ENCODE peak calls at places on chromosomes 1 and 21, in four cellular contexts. C, S, A and G are unnamed samples.

GRCh38 chr21:45140346-45140940 is 66.1 kb downstream of the ADARB1 start:
- DNase-seq in C (peak; percentile 86), S (no peak), A (peak; percentile 73), G (peak; percentile 95)

GRCh38 chr1:217272385-217272784 is 358.5 kb downstream of the GPATCH2 start:
- DNase-seq in C (no peak), S (no peak), A (no peak), G (no peak)

GRCh38 chr1:35683012-35683411 is 35.7 kb downstream of the C1orf216 start:
- DNase-seq in C (no peak), S (peak; percentile 3), A (no peak), G (no peak)

GRCh38 chr1:183470961-183471747 is 1.1 kb upstream of the SMG7 start:
- DNase-seq in C (peak; percentile 58), S (peak; percentile 50), A (peak; percentile 88), G (peak; percentile 68)

GRCh38 chr1:153770812-153771211 is 4.4 kb upstream of the SLC27A3 start:
- DNase-seq in C (no peak), S (no peak), A (no peak), G (no peak)

GRCh38 chr1:32247452-32247851 is 430 bp downstream of the FAM167B start:
- DNase-seq in C (no peak), S (no peak), A (no peak), G (no peak)

GRCh38 chr1:38123356-38123755 is 76.8 kb upstream of the POU3F1 start:
- DNase-seq in C (no peak), S (no peak), A (no peak), G (no peak)

GRCh38 chr1:213678753-213679152 is 309.0 kb upstream of the PROX1 start:
- DNase-seq in C (no peak), S (no peak), A (no peak), G (no peak)

GRCh38 chr1:68528243-68528642 is 31.4 kb upstream of the DEPDC1 start:
- DNase-seq in C (no peak), S (no peak), A (no peak), G (no peak)

GRCh38 chr1:206898089-206898908 is 1.1 kb downstream of the IL24 start:
- DNase-seq in C (no peak), S (no peak), A (no peak), G (no peak)

GRCh38 chr1:14017531-14017961 is 317.6 kb downstream of the PRDM2 start:
- DNase-seq in C (no peak), S (no peak), A (no peak), G (no peak)

GRCh38 chr1:3553166-3553939 is 58.0 kb downstream of the MEGF6 start:
- DNase-seq in C (no peak), S (no peak), A (no peak), G (no peak)

GRCh38 chr1:155091071-155092051 is 12.7 kb downstream of the EFNA3 start:
- DNase-seq in C (peak; percentile 78), S (no peak), A (peak; percentile 97), G (peak; percentile 89)

GRCh38 chr1:215475719-215476525 is 91.2 kb upstream of the KCTD3 start:
- DNase-seq in C (no peak), S (no peak), A (no peak), G (no peak)

GRCh38 chr1:91611498-91611917 is 110.9 kb downstream of the CDC7 start:
- DNase-seq in C (no peak), S (no peak), A (no peak), G (no peak)

GRCh38 chr1:210405316-210405715 is 76.6 kb downstream of the HHAT start:
- DNase-seq in C (no peak), S (no peak), A (no peak), G (no peak)

GRCh38 chr1:228008391-228009115 is 1.8 kb downstream of the WNT3A start:
- DNase-seq in C (no peak), S (no peak), A (no peak), G (no peak)

GRCh38 chr1:156767879-156768608 is 709 bp downstream of the PRCC start:
- DNase-seq in C (no peak), S (no peak), A (peak; percentile 82), G (peak; percentile 57)

GRCh38 chr1:183205196-183205781 is 19.2 kb downstream of the LAMC2 start:
- DNase-seq in C (no peak), S (no peak), A (no peak), G (no peak)

GRCh38 chr1:2558861-2559260 is 2.7 kb downstream of the TNFRSF14 start:
- DNase-seq in C (no peak), S (no peak), A (no peak), G (no peak)

GRCh38 chr1:206573772-206574161 is 38.5 kb downstream of the EIF2D start:
- DNase-seq in C (no peak), S (no peak), A (no peak), G (no peak)

GRCh38 chr1:93219443-93219842 is 38.9 kb downstream of the CCDC18 start:
- DNase-seq in C (no peak), S (peak; percentile 16), A (no peak), G (no peak)

GRCh38 chr1:184025242-184025675 is 12.3 kb downstream of the COLGALT2 start:
- DNase-seq in C (peak; percentile 80), S (no peak), A (no peak), G (peak; percentile 68)

GRCh38 chr1:12565094-12565965 is 52.7 kb downstream of the DHRS3 start:
- DNase-seq in C (no peak), S (no peak), A (no peak), G (no peak)
- H3K9ac ChIP-seq in C (no peak overlapping the region), S (no peak overlapping the region), A (no peak overlapping the region), G (no peak overlapping the region)

GRCh38 chr1:51330331-51331201 is at the start of gene TTC39A:
- DNase-seq in C (no peak), S (no peak), A (no peak), G (no peak)

GRCh38 chr1:51328279-51328678 is 2.1 kb downstream of the TTC39A start:
- DNase-seq in C (no peak), S (no peak), A (no peak), G (no peak)

GRCh38 chr1:51329443-51330325 is 678 bp downstream of the TTC39A start:
- DNase-seq in C (no peak), S (no peak), A (no peak), G (no peak)

GRCh38 chr1:51328926-51329325 is 1.4 kb downstream of the TTC39A start:
- DNase-seq in C (no peak), S (no peak), A (no peak), G (no peak)

DNA sequence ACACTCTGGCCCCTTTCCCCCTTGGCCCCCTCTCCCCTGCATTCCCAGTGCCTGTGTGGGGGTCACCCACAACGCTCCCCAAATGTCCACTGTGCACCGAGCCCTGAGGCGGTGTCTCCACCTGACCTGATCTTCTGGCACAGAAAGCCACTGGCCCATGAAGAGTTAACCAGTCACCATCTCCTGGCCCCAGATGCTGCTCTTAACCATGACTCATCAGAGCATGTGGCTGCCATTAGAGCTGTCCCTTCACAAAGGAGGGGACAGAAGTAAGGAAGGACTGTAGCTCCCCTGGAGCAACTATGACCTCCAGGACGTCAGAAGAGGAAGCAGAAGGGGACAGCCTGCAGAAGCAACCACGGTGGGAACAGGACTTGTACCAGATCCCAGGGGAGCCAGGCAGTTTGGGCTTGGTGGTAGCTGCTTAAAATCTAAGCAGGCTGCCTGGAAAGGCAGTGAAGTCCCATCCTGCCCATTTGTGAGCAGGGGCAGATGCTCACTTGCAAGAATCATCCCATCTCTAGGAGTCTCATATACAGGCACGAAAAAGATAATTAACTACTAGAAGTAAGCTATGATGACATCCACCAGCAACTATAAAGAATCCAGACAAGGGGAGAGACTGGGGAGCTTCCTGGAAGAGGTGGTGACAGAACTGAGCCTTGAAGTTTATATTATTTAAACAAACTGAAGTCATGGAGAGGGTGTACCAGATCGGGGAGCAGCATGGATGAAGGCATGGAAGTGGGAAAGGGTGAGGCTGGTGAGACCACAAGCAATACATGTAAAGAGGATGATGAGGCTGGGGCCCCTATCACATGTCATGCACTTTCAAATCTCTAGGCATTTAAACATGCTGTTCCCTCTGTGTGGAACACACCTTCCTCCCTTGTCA is 1.1 kb upstream of the TTC39A start:
- DNase-seq in C (peak; percentile 62), S (peak; percentile 13), A (no peak), G (peak; percentile 68)
- TF ChIP-seq SUZ12 in C (no peak), S (no peak), A (no peak), G (no peak)

DNA sequence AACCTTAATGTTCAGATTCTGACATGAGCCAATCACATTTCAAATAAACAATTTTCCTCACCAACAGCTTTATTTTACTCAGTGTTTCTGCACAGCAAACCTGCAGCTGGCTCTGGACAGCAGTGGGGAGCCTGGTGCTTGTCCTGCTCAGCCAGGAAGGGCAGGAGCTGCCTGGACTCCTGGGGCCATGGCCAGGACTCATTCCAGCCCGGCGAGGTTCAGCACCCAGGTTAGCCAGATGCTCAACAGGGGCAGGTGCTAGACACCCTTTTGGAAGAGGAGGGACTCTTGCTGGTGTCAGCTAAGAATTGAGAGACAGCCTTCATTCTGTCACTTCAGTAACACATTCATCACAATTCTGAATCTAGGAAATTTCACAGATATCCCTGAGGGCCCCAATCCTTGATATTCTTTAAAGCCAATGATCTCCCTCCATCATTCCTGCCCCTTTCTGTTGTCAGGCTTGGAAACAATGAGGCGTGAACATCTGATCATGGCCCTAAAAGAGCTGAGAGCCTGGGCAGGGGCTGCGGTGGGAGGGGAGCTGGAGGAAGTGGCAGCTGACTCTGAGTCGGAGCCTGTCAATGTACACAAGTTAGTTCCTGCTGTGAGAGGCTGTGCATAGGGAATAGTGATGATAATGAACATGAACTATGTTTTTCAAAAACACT is 251.3 kb downstream of the SDCCAG8 start:
- DNase-seq in C (no peak), S (no peak), A (no peak), G (no peak)
- H3K9ac ChIP-seq in C (no peak overlapping the region), S (no peak overlapping the region), A (no peak overlapping the region), G (no peak overlapping the region)

GRCh38 chr1:24709748-24710416 is 35.4 kb upstream of the CLIC4 start:
- DNase-seq in C (no peak), S (no peak), A (no peak), G (no peak)
- TF ChIP-seq SUZ12 in C (no peak), S (no peak), A (no peak), G (no peak)

DNA sequence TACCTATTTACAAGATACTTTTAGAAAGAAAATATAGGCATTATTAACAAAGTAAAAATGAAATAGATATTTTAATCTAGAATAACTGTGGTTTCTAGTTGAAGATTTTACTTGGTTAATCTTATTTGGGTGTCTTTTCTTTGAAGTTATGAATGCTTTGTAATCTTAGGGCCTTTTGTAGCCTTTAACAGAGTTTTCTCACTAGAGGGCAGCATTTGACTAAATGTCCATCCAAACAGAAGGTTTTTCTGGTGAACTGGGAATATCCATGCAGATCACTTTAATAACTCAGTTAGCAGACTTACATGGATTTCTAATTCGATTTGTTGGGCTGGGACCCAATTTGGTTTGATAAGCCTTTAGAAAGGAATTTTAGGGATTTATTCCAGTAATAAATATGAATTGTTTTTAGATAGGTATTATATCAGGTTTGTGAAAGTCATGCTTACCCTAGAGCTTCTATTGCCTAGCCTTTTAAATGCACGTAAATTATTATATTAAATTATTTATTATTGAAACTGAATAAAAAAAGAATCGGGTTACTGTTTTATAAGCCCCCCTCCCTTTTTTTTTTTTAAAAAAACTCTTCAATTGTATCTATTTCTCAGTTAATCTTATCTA is 119.7 kb downstream of the ZNF326 start:
- DNase-seq in C (peak; percentile 50), S (peak; percentile 8), A (no peak), G (peak; percentile 47)
- H3K9ac ChIP-seq in C (no peak overlapping the region), S (no peak overlapping the region), A (no peak overlapping the region), G (no peak overlapping the region)

GRCh38 chr1:40929145-40929544 is 50.4 kb upstream of the CTPS1 start:
- DNase-seq in C (no peak), S (no peak), A (no peak), G (no peak)

GRCh38 chr1:40930174-40930573 is 49.3 kb upstream of the CTPS1 start:
- DNase-seq in C (peak; percentile 45), S (no peak), A (no peak), G (no peak)

GRCh38 chr1:40925834-40926403 is 53.6 kb upstream of the CTPS1 start:
- DNase-seq in C (no peak), S (no peak), A (no peak), G (no peak)

GRCh38 chr1:40926441-40926840 is 53.1 kb upstream of the CTPS1 start:
- DNase-seq in C (no peak), S (no peak), A (no peak), G (no peak)

GRCh38 chr1:40928699-40929098 is 50.8 kb upstream of the CTPS1 start:
- DNase-seq in C (no peak), S (no peak), A (no peak), G (no peak)
- TF ChIP-seq SUZ12 in C (no peak), S (no peak), A (no peak), G (no peak)